ENCODE peak calls at places on chromosomes 16 and 17, in six cellular contexts. One of them, this sample, is unnamed.

GRCh38 chr17:42409467-42410351 is 13.3 kb downstream of the CAVIN1 start:
- DNase-seq in mucosa of descending colon: peak; percentile 25
- DNase-seq in MCF 10A: peak; percentile 98
- DNase-seq in lower leg skin: peak; percentile 95
- DNase-seq in B cell: no peak
- DNase-seq in BE2C: no peak
- DNase-seq in this sample: no peak

GRCh38 chr16:726188-726437 is 130 bp downstream of the CCDC78 start:
- DNase-seq in mucosa of descending colon: peak; percentile 54
- DNase-seq in MCF 10A: no peak
- DNase-seq in lower leg skin: no peak
- DNase-seq in B cell: no peak
- DNase-seq in BE2C: no peak
- DNase-seq in this sample: no peak

GRCh38 chr17:74141612-74142011 is 61.9 kb upstream of the RPL38 start:
- DNase-seq in mucosa of descending colon: no peak
- DNase-seq in MCF 10A: no peak
- DNase-seq in lower leg skin: no peak
- DNase-seq in B cell: no peak
- DNase-seq in BE2C: no peak
- DNase-seq in this sample: no peak

GRCh38 chr17:7023576-7024401 is 939 bp downstream of the BCL6B start:
- DNase-seq in mucosa of descending colon: peak; percentile 98
- DNase-seq in MCF 10A: peak; percentile 13
- DNase-seq in lower leg skin: peak; percentile 99
- DNase-seq in B cell: peak; percentile 93
- DNase-seq in BE2C: peak; percentile 93
- DNase-seq in this sample: peak; percentile 87

GRCh38 chr16:77868478-77868877 is 80.1 kb downstream of the VAT1L start:
- DNase-seq in mucosa of descending colon: no peak
- DNase-seq in MCF 10A: no peak
- DNase-seq in lower leg skin: peak; percentile 58
- DNase-seq in B cell: no peak
- DNase-seq in BE2C: no peak
- DNase-seq in this sample: no peak

GRCh38 chr16:6375471-6376075 is 957.1 kb upstream of the RBFOX1 start:
- DNase-seq in mucosa of descending colon: no peak
- DNase-seq in MCF 10A: no peak
- DNase-seq in lower leg skin: no peak
- DNase-seq in B cell: no peak
- DNase-seq in BE2C: peak; percentile 61
- DNase-seq in this sample: no peak

GRCh38 chr17:37770631-37771518 is 26.0 kb upstream of the HNF1B start:
- DNase-seq in mucosa of descending colon: peak; percentile 87
- DNase-seq in MCF 10A: peak; percentile 75
- DNase-seq in lower leg skin: no peak
- DNase-seq in B cell: no peak
- DNase-seq in BE2C: peak; percentile 70
- DNase-seq in this sample: no peak

GRCh38 chr16:5852151-5852550 is 754.6 kb upstream of the EEF2KMT start:
- DNase-seq in mucosa of descending colon: no peak
- DNase-seq in MCF 10A: no peak
- DNase-seq in lower leg skin: no peak
- DNase-seq in B cell: no peak
- DNase-seq in BE2C: no peak
- DNase-seq in this sample: no peak

GRCh38 chr17:28973414-28973813 is 22.1 kb upstream of the PHF12 start:
- DNase-seq in mucosa of descending colon: no peak
- DNase-seq in MCF 10A: no peak
- DNase-seq in lower leg skin: no peak
- DNase-seq in B cell: no peak
- DNase-seq in BE2C: peak; percentile 73
- DNase-seq in this sample: no peak

GRCh38 chr17:77593081-77593480 is 365.4 kb upstream of the TNRC6C start:
- DNase-seq in mucosa of descending colon: no peak
- DNase-seq in MCF 10A: no peak
- DNase-seq in lower leg skin: peak; percentile 60
- DNase-seq in B cell: no peak
- DNase-seq in BE2C: no peak
- DNase-seq in this sample: no peak

GRCh38 chr17:7716901-7717755 is at the start of gene DNAH2:
- DNase-seq in mucosa of descending colon: peak; percentile 79
- DNase-seq in MCF 10A: peak; percentile 88
- DNase-seq in lower leg skin: peak; percentile 93
- DNase-seq in B cell: no peak
- DNase-seq in BE2C: peak; percentile 87
- DNase-seq in this sample: peak; percentile 92

GRCh38 chr17:5788266-5788900 is 204.1 kb upstream of the NLRP1 start:
- DNase-seq in mucosa of descending colon: no peak
- DNase-seq in MCF 10A: peak; percentile 32
- DNase-seq in lower leg skin: peak; percentile 76
- DNase-seq in B cell: no peak
- DNase-seq in BE2C: no peak
- DNase-seq in this sample: no peak

GRCh38 chr17:58056476-58056875 is 26.7 kb upstream of the DYNLL2 start:
- DNase-seq in mucosa of descending colon: no peak
- DNase-seq in MCF 10A: no peak
- DNase-seq in lower leg skin: peak; percentile 8
- DNase-seq in B cell: no peak
- DNase-seq in BE2C: no peak
- DNase-seq in this sample: no peak

GRCh38 chr17:57256708-57257112 is 387 bp downstream of the MSI2 start:
- DNase-seq in mucosa of descending colon: no peak
- DNase-seq in MCF 10A: peak; percentile 24
- DNase-seq in lower leg skin: no peak
- DNase-seq in B cell: peak; percentile 53
- DNase-seq in BE2C: no peak
- DNase-seq in this sample: no peak

GRCh38 chr16:19984136-19984535 is 89.6 kb downstream of the GPR139 start:
- DNase-seq in mucosa of descending colon: no peak
- DNase-seq in MCF 10A: no peak
- DNase-seq in lower leg skin: no peak
- DNase-seq in B cell: no peak
- DNase-seq in BE2C: no peak
- DNase-seq in this sample: no peak

GRCh38 chr17:45090711-45091110 is 29.6 kb downstream of the NMT1 start:
- DNase-seq in mucosa of descending colon: no peak
- DNase-seq in MCF 10A: no peak
- DNase-seq in lower leg skin: no peak
- DNase-seq in B cell: no peak
- DNase-seq in BE2C: no peak
- DNase-seq in this sample: no peak

GRCh38 chr16:67389911-67390815 is 3.1 kb downstream of the TPPP3 start:
- DNase-seq in mucosa of descending colon: no peak
- DNase-seq in MCF 10A: no peak
- DNase-seq in lower leg skin: peak; percentile 77
- DNase-seq in B cell: no peak
- DNase-seq in BE2C: no peak
- DNase-seq in this sample: no peak

GRCh38 chr16:83903739-83904138 is 4.8 kb downstream of the MLYCD start:
- DNase-seq in mucosa of descending colon: no peak
- DNase-seq in MCF 10A: no peak
- DNase-seq in lower leg skin: no peak
- DNase-seq in B cell: no peak
- DNase-seq in BE2C: no peak
- DNase-seq in this sample: no peak

GRCh38 chr16:8763083-8763482 is 34.4 kb downstream of the TMEM186 start:
- DNase-seq in mucosa of descending colon: no peak
- DNase-seq in MCF 10A: no peak
- DNase-seq in lower leg skin: no peak
- DNase-seq in B cell: no peak
- DNase-seq in BE2C: no peak
- DNase-seq in this sample: no peak

GRCh38 chr16:86634290-86634689 is 55.9 kb downstream of the FOXL1 start:
- DNase-seq in mucosa of descending colon: no peak
- DNase-seq in MCF 10A: peak; percentile 30
- DNase-seq in lower leg skin: no peak
- DNase-seq in B cell: no peak
- DNase-seq in BE2C: no peak
- DNase-seq in this sample: no peak

GRCh38 chr16:89322381-89323119 is 105.0 kb downstream of the ZNF778 start:
- DNase-seq in mucosa of descending colon: peak; percentile 35
- DNase-seq in MCF 10A: peak; percentile 74
- DNase-seq in lower leg skin: no peak
- DNase-seq in B cell: no peak
- DNase-seq in BE2C: peak; percentile 43
- DNase-seq in this sample: no peak

GRCh38 chr17:67637901-67638641 is 79.7 kb upstream of the NOL11 start:
- DNase-seq in mucosa of descending colon: peak; percentile 30
- DNase-seq in MCF 10A: peak; percentile 75
- DNase-seq in lower leg skin: no peak
- DNase-seq in B cell: no peak
- DNase-seq in BE2C: no peak
- DNase-seq in this sample: no peak

GRCh38 chr17:77495575-77495974 is 354.8 kb downstream of the SEC14L1 start:
- DNase-seq in mucosa of descending colon: no peak
- DNase-seq in MCF 10A: no peak
- DNase-seq in lower leg skin: peak; percentile 80
- DNase-seq in B cell: peak; percentile 36
- DNase-seq in BE2C: no peak
- DNase-seq in this sample: no peak

DNA sequence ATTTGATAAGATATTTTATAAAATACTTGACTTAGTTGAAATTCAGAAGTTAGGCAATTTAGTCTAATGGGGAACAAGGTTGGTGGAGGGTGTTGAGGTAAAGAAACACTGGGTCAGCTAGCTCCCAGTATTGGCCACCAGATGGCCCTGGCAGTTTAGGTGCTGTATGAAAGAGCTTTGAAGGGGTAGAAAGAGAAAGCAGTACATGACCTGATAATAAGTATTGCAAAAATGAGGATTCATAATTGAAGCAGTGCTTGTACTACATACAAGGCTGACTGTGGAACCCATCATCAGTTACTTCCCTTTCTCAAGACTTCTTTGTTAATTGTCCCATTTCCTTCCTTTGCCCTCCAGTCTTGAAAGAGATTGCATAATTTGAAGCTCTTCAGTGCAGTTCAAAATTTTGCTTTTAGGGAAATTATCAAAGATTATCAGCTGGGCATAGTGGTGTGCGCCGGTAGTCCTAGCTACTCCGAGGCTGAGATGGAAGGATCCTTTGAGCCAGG is 29.4 kb downstream of the TANC2 start:
- DNase-seq in mucosa of descending colon: peak; percentile 36
- DNase-seq in MCF 10A: peak; percentile 47
- DNase-seq in lower leg skin: no peak
- DNase-seq in B cell: no peak
- DNase-seq in BE2C: peak; percentile 39
- DNase-seq in this sample: no peak
- TF ChIP-seq CTCF in mucosa of descending colon: no peak
- TF ChIP-seq CTCF in MCF 10A: peak; percentile 41
- TF ChIP-seq CTCF in lower leg skin: no peak
- TF ChIP-seq CTCF in B cell: peak; percentile 32
- TF ChIP-seq CTCF in BE2C: peak; percentile 90
- TF ChIP-seq CTCF in this sample: peak; percentile 71

GRCh38 chr17:81040791-81041337 is 5.9 kb downstream of the BAIAP2 start:
- DNase-seq in mucosa of descending colon: no peak
- DNase-seq in MCF 10A: peak; percentile 22
- DNase-seq in lower leg skin: no peak
- DNase-seq in B cell: no peak
- DNase-seq in BE2C: no peak
- DNase-seq in this sample: no peak
- TF ChIP-seq CTCF in mucosa of descending colon: no peak
- TF ChIP-seq CTCF in MCF 10A: peak; percentile 39
- TF ChIP-seq CTCF in lower leg skin: no peak
- TF ChIP-seq CTCF in B cell: peak; percentile 14
- TF ChIP-seq CTCF in BE2C: peak; percentile 50
- TF ChIP-seq CTCF in this sample: peak; percentile 67

DNA sequence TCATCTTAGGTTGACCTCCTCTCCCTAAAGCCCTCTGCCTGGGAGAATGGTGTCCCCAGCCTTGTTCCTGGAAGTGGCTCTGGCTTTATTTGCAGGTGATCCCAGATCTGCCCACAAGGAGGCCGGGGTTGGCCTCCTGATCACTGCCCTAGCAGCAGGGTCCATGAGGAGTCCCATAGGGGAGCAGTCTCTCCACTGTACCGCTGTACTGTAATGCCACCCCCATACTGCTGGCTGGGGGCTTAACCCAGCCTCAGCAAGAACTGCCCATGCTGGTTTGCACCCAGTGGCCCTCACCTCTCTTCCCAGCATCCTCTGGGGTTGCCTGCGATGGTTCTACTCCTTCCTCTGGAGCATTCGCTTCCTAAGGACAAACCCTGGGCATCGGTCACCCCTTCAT is 39.1 kb downstream of the PSME3IP1 start:
- DNase-seq in mucosa of descending colon: no peak
- DNase-seq in MCF 10A: peak; percentile 25
- DNase-seq in lower leg skin: peak; percentile 60
- DNase-seq in B cell: no peak
- DNase-seq in BE2C: peak; percentile 44
- DNase-seq in this sample: no peak
- TF ChIP-seq CTCF in mucosa of descending colon: no peak
- TF ChIP-seq CTCF in MCF 10A: no peak
- TF ChIP-seq CTCF in lower leg skin: no peak
- TF ChIP-seq CTCF in B cell: no peak
- TF ChIP-seq CTCF in BE2C: peak; percentile 41
- TF ChIP-seq CTCF in this sample: peak; percentile 59

GRCh38 chr16:50595854-50596253 is 47.7 kb downstream of the NKD1 start:
- DNase-seq in mucosa of descending colon: no peak
- DNase-seq in MCF 10A: no peak
- DNase-seq in lower leg skin: no peak
- DNase-seq in B cell: no peak
- DNase-seq in BE2C: no peak
- DNase-seq in this sample: no peak

GRCh38 chr16:50592996-50593395 is 44.8 kb downstream of the NKD1 start:
- DNase-seq in mucosa of descending colon: no peak
- DNase-seq in MCF 10A: no peak
- DNase-seq in lower leg skin: no peak
- DNase-seq in B cell: no peak
- DNase-seq in BE2C: no peak
- DNase-seq in this sample: no peak

GRCh38 chr16:50591800-50592771 is 43.9 kb downstream of the NKD1 start:
- DNase-seq in mucosa of descending colon: peak; percentile 44
- DNase-seq in MCF 10A: no peak
- DNase-seq in lower leg skin: peak; percentile 90
- DNase-seq in B cell: no peak
- DNase-seq in BE2C: no peak
- DNase-seq in this sample: no peak

GRCh38 chr16:50594332-50595260 is 46.4 kb downstream of the NKD1 start:
- DNase-seq in mucosa of descending colon: no peak
- DNase-seq in MCF 10A: peak; percentile 7
- DNase-seq in lower leg skin: no peak
- DNase-seq in B cell: no peak
- DNase-seq in BE2C: no peak
- DNase-seq in this sample: no peak

GRCh38 chr16:50593410-50594139 is 45.4 kb downstream of the NKD1 start:
- DNase-seq in mucosa of descending colon: no peak
- DNase-seq in MCF 10A: no peak
- DNase-seq in lower leg skin: no peak
- DNase-seq in B cell: no peak
- DNase-seq in BE2C: no peak
- DNase-seq in this sample: no peak
- TF ChIP-seq CTCF in mucosa of descending colon: no peak
- TF ChIP-seq CTCF in MCF 10A: no peak
- TF ChIP-seq CTCF in lower leg skin: no peak
- TF ChIP-seq CTCF in B cell: no peak
- TF ChIP-seq CTCF in BE2C: peak; percentile 20
- TF ChIP-seq CTCF in this sample: peak; percentile 57